ENCODE peak calls at places on chromosomes 12 and 14, in five cellular contexts. One of them, this sample, is unnamed.

GRCh38 chr12:45727301-45727993 is 2.1 kb upstream of the ARID2 start:
- DNase-seq in GM06990: peak
- DNase-seq in nephron progenitor cell: peak
- DNase-seq in fibroblast of lung: peak
- DNase-seq in WTC11: peak
- DNase-seq in this sample: peak

GRCh38 chr12:6047249-6048227 is 76.9 kb downstream of the VWF start:
- DNase-seq in GM06990: no peak
- DNase-seq in nephron progenitor cell: no peak
- DNase-seq in fibroblast of lung: peak
- DNase-seq in WTC11: no peak
- DNase-seq in this sample: no peak

GRCh38 chr12:78931466-78931990 is 67.0 kb downstream of the SYT1 start:
- DNase-seq in GM06990: no peak
- DNase-seq in nephron progenitor cell: no peak
- DNase-seq in fibroblast of lung: no peak
- DNase-seq in WTC11: no peak
- DNase-seq in this sample: no peak

GRCh38 chr14:96637521-96637920 is 135.3 kb downstream of the PAPOLA start:
- DNase-seq in GM06990: no peak
- DNase-seq in nephron progenitor cell: no peak
- DNase-seq in fibroblast of lung: no peak
- DNase-seq in WTC11: no peak
- DNase-seq in this sample: no peak

GRCh38 chr14:61489932-61490331 is 168.6 kb downstream of the PRKCH start:
- DNase-seq in GM06990: no peak
- DNase-seq in nephron progenitor cell: no peak
- DNase-seq in fibroblast of lung: peak
- DNase-seq in WTC11: no peak
- DNase-seq in this sample: no peak

GRCh38 chr12:25495336-25496097 is 57.6 kb downstream of the LMNTD1 start:
- DNase-seq in GM06990: no peak
- DNase-seq in nephron progenitor cell: no peak
- DNase-seq in fibroblast of lung: peak
- DNase-seq in WTC11: no peak
- DNase-seq in this sample: no peak

GRCh38 chr14:105926415-105927093 is 400.2 kb downstream of the TMEM121 start:
- DNase-seq in GM06990: no peak
- DNase-seq in nephron progenitor cell: no peak
- DNase-seq in fibroblast of lung: no peak
- DNase-seq in WTC11: no peak
- DNase-seq in this sample: no peak

GRCh38 chr12:13135336-13136178 is 32.1 kb upstream of the GSG1 start:
- DNase-seq in GM06990: no peak
- DNase-seq in nephron progenitor cell: no peak
- DNase-seq in fibroblast of lung: peak
- DNase-seq in WTC11: peak
- DNase-seq in this sample: no peak

GRCh38 chr12:51521554-51522276 is 69.3 kb upstream of the SCN8A start:
- DNase-seq in GM06990: no peak
- DNase-seq in nephron progenitor cell: no peak
- DNase-seq in fibroblast of lung: peak
- DNase-seq in WTC11: no peak
- DNase-seq in this sample: no peak

GRCh38 chr14:101809671-101810514 is 48.4 kb downstream of the PPP2R5C start:
- DNase-seq in GM06990: peak
- DNase-seq in nephron progenitor cell: peak
- DNase-seq in fibroblast of lung: peak
- DNase-seq in WTC11: peak
- DNase-seq in this sample: peak

GRCh38 chr14:99462211-99462610 is 18.4 kb downstream of the SETD3 start:
- DNase-seq in GM06990: no peak
- DNase-seq in nephron progenitor cell: no peak
- DNase-seq in fibroblast of lung: no peak
- DNase-seq in WTC11: no peak
- DNase-seq in this sample: no peak

GRCh38 chr14:99463974-99464373 is 16.7 kb downstream of the SETD3 start:
- DNase-seq in GM06990: no peak
- DNase-seq in nephron progenitor cell: no peak
- DNase-seq in fibroblast of lung: no peak
- DNase-seq in WTC11: no peak
- DNase-seq in this sample: no peak

GRCh38 chr14:99459491-99460100 is 21.1 kb downstream of the SETD3 start:
- DNase-seq in GM06990: no peak
- DNase-seq in nephron progenitor cell: no peak
- DNase-seq in fibroblast of lung: no peak
- DNase-seq in WTC11: no peak
- DNase-seq in this sample: no peak

GRCh38 chr14:99461411-99461810 is 19.2 kb downstream of the SETD3 start:
- DNase-seq in GM06990: no peak
- DNase-seq in nephron progenitor cell: no peak
- DNase-seq in fibroblast of lung: no peak
- DNase-seq in WTC11: no peak
- DNase-seq in this sample: no peak

GRCh38 chr14:99460793-99461192 is 19.9 kb downstream of the SETD3 start:
- DNase-seq in GM06990: no peak
- DNase-seq in nephron progenitor cell: no peak
- DNase-seq in fibroblast of lung: no peak
- DNase-seq in WTC11: no peak
- DNase-seq in this sample: no peak
- TF ChIP-seq CTCF in GM06990: no peak
- TF ChIP-seq CTCF in nephron progenitor cell: no peak
- TF ChIP-seq CTCF in fibroblast of lung: no peak
- TF ChIP-seq CTCF in WTC11: no peak
- TF ChIP-seq CTCF in this sample: no peak

GRCh38 chr12:9798008-9798619 is 29.2 kb upstream of the KLRF1 start:
- DNase-seq in GM06990: peak
- DNase-seq in nephron progenitor cell: peak
- DNase-seq in fibroblast of lung: peak
- DNase-seq in WTC11: peak
- DNase-seq in this sample: no peak
- TF ChIP-seq CTCF in GM06990: peak
- TF ChIP-seq CTCF in nephron progenitor cell: peak
- TF ChIP-seq CTCF in fibroblast of lung: peak
- TF ChIP-seq CTCF in WTC11: no peak
- TF ChIP-seq CTCF in this sample: peak

GRCh38 chr14:64963611-64964010 is 8.5 kb downstream of the RAB15 start:
- DNase-seq in GM06990: no peak
- DNase-seq in nephron progenitor cell: no peak
- DNase-seq in fibroblast of lung: no peak
- DNase-seq in WTC11: no peak
- DNase-seq in this sample: no peak

GRCh38 chr14:64968167-64968566 is 4.0 kb downstream of the RAB15 start:
- DNase-seq in GM06990: no peak
- DNase-seq in nephron progenitor cell: no peak
- DNase-seq in fibroblast of lung: no peak
- DNase-seq in WTC11: no peak
- DNase-seq in this sample: no peak

GRCh38 chr14:64966976-64967375 is 5.2 kb downstream of the RAB15 start:
- DNase-seq in GM06990: no peak
- DNase-seq in nephron progenitor cell: no peak
- DNase-seq in fibroblast of lung: no peak
- DNase-seq in WTC11: no peak
- DNase-seq in this sample: no peak

GRCh38 chr14:64968651-64969050 is 3.5 kb downstream of the RAB15 start:
- DNase-seq in GM06990: no peak
- DNase-seq in nephron progenitor cell: no peak
- DNase-seq in fibroblast of lung: no peak
- DNase-seq in WTC11: no peak
- DNase-seq in this sample: no peak

DNA sequence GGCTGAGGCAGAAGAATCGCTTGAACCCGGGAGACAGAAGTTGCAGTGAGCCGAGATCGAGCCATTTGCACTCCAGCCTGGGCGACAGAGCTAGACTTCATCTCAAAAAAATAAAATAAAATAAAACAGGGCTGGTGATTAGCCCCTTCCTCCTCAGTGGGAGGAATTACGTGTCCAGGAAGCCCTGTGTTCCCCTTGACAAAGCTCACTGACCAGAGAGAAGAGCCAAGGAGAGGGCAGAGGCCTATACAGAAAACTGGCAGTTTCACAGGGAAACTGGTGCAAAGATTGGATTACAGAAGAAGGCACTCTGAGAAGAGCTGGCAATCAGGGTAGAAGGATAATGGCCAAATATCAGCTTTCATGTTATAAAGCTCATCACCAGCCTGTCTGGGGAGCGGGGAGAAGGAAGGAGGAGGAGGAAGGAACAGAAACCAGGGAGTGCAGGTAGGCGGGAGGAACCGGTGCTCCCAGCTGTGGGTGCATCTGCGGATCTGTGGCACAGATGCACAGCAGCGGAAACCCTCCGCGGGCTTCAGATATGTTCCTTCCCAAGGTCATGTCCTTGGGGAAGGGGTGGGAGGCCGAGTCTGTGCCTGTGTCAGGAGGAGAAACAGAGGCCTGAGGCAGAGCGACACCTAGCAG is 6.7 kb downstream of the RAB15 start:
- DNase-seq in GM06990: no peak
- DNase-seq in nephron progenitor cell: no peak
- DNase-seq in fibroblast of lung: no peak
- DNase-seq in WTC11: no peak
- DNase-seq in this sample: no peak
- TF ChIP-seq CTCF in GM06990: no peak
- TF ChIP-seq CTCF in nephron progenitor cell: no peak
- TF ChIP-seq CTCF in fibroblast of lung: no peak
- TF ChIP-seq CTCF in WTC11: no peak
- TF ChIP-seq CTCF in this sample: no peak

GRCh38 chr12:96864335-96864734 is 42.7 kb upstream of the NEDD1 start:
- DNase-seq in GM06990: no peak
- DNase-seq in nephron progenitor cell: no peak
- DNase-seq in fibroblast of lung: no peak
- DNase-seq in WTC11: no peak
- DNase-seq in this sample: no peak

GRCh38 chr12:96858162-96858561 is 48.9 kb upstream of the NEDD1 start:
- DNase-seq in GM06990: no peak
- DNase-seq in nephron progenitor cell: no peak
- DNase-seq in fibroblast of lung: no peak
- DNase-seq in WTC11: no peak
- DNase-seq in this sample: no peak

GRCh38 chr12:96861656-96862055 is 45.4 kb upstream of the NEDD1 start:
- DNase-seq in GM06990: no peak
- DNase-seq in nephron progenitor cell: no peak
- DNase-seq in fibroblast of lung: no peak
- DNase-seq in WTC11: no peak
- DNase-seq in this sample: no peak

GRCh38 chr12:96862326-96862725 is 44.7 kb upstream of the NEDD1 start:
- DNase-seq in GM06990: no peak
- DNase-seq in nephron progenitor cell: no peak
- DNase-seq in fibroblast of lung: no peak
- DNase-seq in WTC11: no peak
- DNase-seq in this sample: no peak
- TF ChIP-seq CTCF in GM06990: no peak
- TF ChIP-seq CTCF in nephron progenitor cell: no peak
- TF ChIP-seq CTCF in fibroblast of lung: no peak
- TF ChIP-seq CTCF in WTC11: no peak
- TF ChIP-seq CTCF in this sample: no peak

GRCh38 chr12:2057793-2058408 is 5.1 kb downstream of the CACNA1C start:
- DNase-seq in GM06990: no peak
- DNase-seq in nephron progenitor cell: no peak
- DNase-seq in fibroblast of lung: no peak
- DNase-seq in WTC11: no peak
- DNase-seq in this sample: no peak

GRCh38 chr12:2061402-2061801 is 8.6 kb downstream of the CACNA1C start:
- DNase-seq in GM06990: no peak
- DNase-seq in nephron progenitor cell: no peak
- DNase-seq in fibroblast of lung: no peak
- DNase-seq in WTC11: no peak
- DNase-seq in this sample: no peak

GRCh38 chr12:2057041-2057792 is 4.4 kb downstream of the CACNA1C start:
- DNase-seq in GM06990: no peak
- DNase-seq in nephron progenitor cell: peak
- DNase-seq in fibroblast of lung: peak
- DNase-seq in WTC11: peak
- DNase-seq in this sample: peak

GRCh38 chr12:2054091-2055018 is 1.6 kb downstream of the CACNA1C start:
- DNase-seq in GM06990: no peak
- DNase-seq in nephron progenitor cell: peak
- DNase-seq in fibroblast of lung: no peak
- DNase-seq in WTC11: no peak
- DNase-seq in this sample: no peak

GRCh38 chr12:2058837-2059236 is 6.0 kb downstream of the CACNA1C start:
- DNase-seq in GM06990: no peak
- DNase-seq in nephron progenitor cell: no peak
- DNase-seq in fibroblast of lung: no peak
- DNase-seq in WTC11: no peak
- DNase-seq in this sample: no peak
- TF ChIP-seq CTCF in GM06990: no peak
- TF ChIP-seq CTCF in nephron progenitor cell: no peak
- TF ChIP-seq CTCF in fibroblast of lung: no peak
- TF ChIP-seq CTCF in WTC11: no peak
- TF ChIP-seq CTCF in this sample: no peak

DNA sequence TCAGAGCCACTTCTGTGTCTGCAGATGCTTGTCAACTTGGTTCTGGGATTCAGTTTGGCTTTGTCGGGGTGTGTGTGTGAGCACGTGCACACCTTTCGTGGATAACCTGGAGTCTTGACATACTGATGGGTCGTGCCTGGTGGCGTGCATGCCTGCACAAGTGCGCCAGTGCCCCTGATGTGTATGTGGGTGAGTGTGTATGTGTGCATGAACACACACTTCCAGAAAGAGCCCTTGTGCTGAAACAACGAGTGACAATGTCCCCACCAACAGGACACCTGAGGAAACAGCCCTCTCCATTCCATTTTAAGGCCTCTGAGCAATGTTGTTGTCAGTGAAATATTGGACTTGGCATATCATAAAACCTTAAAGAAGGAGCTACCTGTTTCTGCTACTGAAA is 53.9 kb downstream of the SMUG1 start:
- DNase-seq in GM06990: no peak
- DNase-seq in nephron progenitor cell: no peak
- DNase-seq in fibroblast of lung: no peak
- DNase-seq in WTC11: no peak
- DNase-seq in this sample: no peak
- TF ChIP-seq CTCF in GM06990: peak
- TF ChIP-seq CTCF in nephron progenitor cell: peak
- TF ChIP-seq CTCF in fibroblast of lung: no peak
- TF ChIP-seq CTCF in WTC11: no peak
- TF ChIP-seq CTCF in this sample: peak

GRCh38 chr14:26394114-26394855 is 203.5 kb downstream of the NOVA1 start:
- DNase-seq in GM06990: no peak
- DNase-seq in nephron progenitor cell: no peak
- DNase-seq in fibroblast of lung: peak
- DNase-seq in WTC11: no peak
- DNase-seq in this sample: no peak
- TF ChIP-seq CTCF in GM06990: no peak
- TF ChIP-seq CTCF in nephron progenitor cell: no peak
- TF ChIP-seq CTCF in fibroblast of lung: peak
- TF ChIP-seq CTCF in WTC11: no peak
- TF ChIP-seq CTCF in this sample: no peak